ENCODE peak calls at places on chromosome 21, in seven cellular contexts. One of them, this sample, is unnamed.

GRCh38 chr21:44347911-44348451 is 5.4 kb upstream of the TRPM2 start:
- DNase-seq in neural progenitor cell: no peak
- DNase-seq in progenitor cell of endocrine pancreas: no peak
- DNase-seq in dorsolateral prefrontal cortex: no peak
- DNase-seq in cardiac fibroblast: no peak
- DNase-seq in GM13977: no peak
- DNase-seq in vagina: no peak
- DNase-seq in this sample: no peak

GRCh38 chr21:16075594-16076282 is 346.0 kb downstream of the USP25 start:
- DNase-seq in cardiac fibroblast: no peak
- DNase-seq in progenitor cell of endocrine pancreas: no peak
- DNase-seq in neural progenitor cell: no peak
- DNase-seq in dorsolateral prefrontal cortex: no peak
- DNase-seq in GM13977: no peak
- DNase-seq in vagina: no peak
- DNase-seq in this sample: no peak

GRCh38 chr21:38987551-38988210 is 182.0 kb downstream of the ETS2 start:
- DNase-seq in cardiac fibroblast: no peak
- DNase-seq in neural progenitor cell: no peak
- DNase-seq in GM13977: no peak
- DNase-seq in vagina: no peak
- DNase-seq in progenitor cell of endocrine pancreas: no peak
- DNase-seq in dorsolateral prefrontal cortex: no peak
- DNase-seq in this sample: no peak

GRCh38 chr21:32206631-32207030 is 72.2 kb downstream of the MIS18A start:
- DNase-seq in progenitor cell of endocrine pancreas: no peak
- DNase-seq in neural progenitor cell: no peak
- DNase-seq in GM13977: no peak
- DNase-seq in dorsolateral prefrontal cortex: no peak
- DNase-seq in vagina: peak
- DNase-seq in cardiac fibroblast: no peak
- DNase-seq in this sample: no peak

GRCh38 chr21:27129215-27129614 is 162.3 kb upstream of the ADAMTS5 start:
- DNase-seq in cardiac fibroblast: no peak
- DNase-seq in neural progenitor cell: no peak
- DNase-seq in GM13977: no peak
- DNase-seq in progenitor cell of endocrine pancreas: no peak
- DNase-seq in vagina: no peak
- DNase-seq in dorsolateral prefrontal cortex: no peak
- DNase-seq in this sample: no peak

GRCh38 chr21:38628426-38628825 is 130.1 kb upstream of the ERG start:
- DNase-seq in progenitor cell of endocrine pancreas: no peak
- DNase-seq in dorsolateral prefrontal cortex: no peak
- DNase-seq in vagina: no peak
- DNase-seq in neural progenitor cell: no peak
- DNase-seq in GM13977: no peak
- DNase-seq in cardiac fibroblast: no peak
- DNase-seq in this sample: no peak

GRCh38 chr21:27713159-27714109 is 746.5 kb upstream of the ADAMTS5 start:
- DNase-seq in dorsolateral prefrontal cortex: no peak
- DNase-seq in GM13977: no peak
- DNase-seq in vagina: no peak
- DNase-seq in progenitor cell of endocrine pancreas: no peak
- DNase-seq in neural progenitor cell: no peak
- DNase-seq in cardiac fibroblast: no peak
- DNase-seq in this sample: no peak

GRCh38 chr21:32494946-32495703 is 82.6 kb downstream of the EVA1C start:
- DNase-seq in neural progenitor cell: no peak
- DNase-seq in vagina: no peak
- DNase-seq in progenitor cell of endocrine pancreas: no peak
- DNase-seq in GM13977: no peak
- DNase-seq in dorsolateral prefrontal cortex: no peak
- DNase-seq in cardiac fibroblast: peak
- DNase-seq in this sample: no peak

GRCh38 chr21:46557919-46558392 is 46.9 kb downstream of the S100B start:
- DNase-seq in vagina: no peak
- DNase-seq in GM13977: no peak
- DNase-seq in cardiac fibroblast: no peak
- DNase-seq in neural progenitor cell: no peak
- DNase-seq in dorsolateral prefrontal cortex: no peak
- DNase-seq in progenitor cell of endocrine pancreas: no peak
- DNase-seq in this sample: no peak

GRCh38 chr21:22174746-22175145 is 1176.5 kb downstream of the NCAM2 start:
- DNase-seq in vagina: no peak
- DNase-seq in GM13977: no peak
- DNase-seq in neural progenitor cell: no peak
- DNase-seq in progenitor cell of endocrine pancreas: no peak
- DNase-seq in cardiac fibroblast: no peak
- DNase-seq in dorsolateral prefrontal cortex: no peak
- DNase-seq in this sample: no peak

GRCh38 chr21:43195131-43196021 is 26.6 kb downstream of the CRYAA start:
- DNase-seq in neural progenitor cell: no peak
- DNase-seq in cardiac fibroblast: peak
- DNase-seq in dorsolateral prefrontal cortex: no peak
- DNase-seq in vagina: peak
- DNase-seq in progenitor cell of endocrine pancreas: peak
- DNase-seq in GM13977: no peak
- DNase-seq in this sample: no peak

GRCh38 chr21:45516071-45516670 is 26.1 kb downstream of the SLC19A1 start:
- DNase-seq in GM13977: no peak
- DNase-seq in vagina: no peak
- DNase-seq in neural progenitor cell: no peak
- DNase-seq in dorsolateral prefrontal cortex: no peak
- DNase-seq in progenitor cell of endocrine pancreas: no peak
- DNase-seq in cardiac fibroblast: no peak
- DNase-seq in this sample: no peak

GRCh38 chr21:45056505-45056904 is 17.9 kb upstream of the ADARB1 start:
- DNase-seq in vagina: no peak
- DNase-seq in neural progenitor cell: no peak
- DNase-seq in GM13977: no peak
- DNase-seq in dorsolateral prefrontal cortex: no peak
- DNase-seq in cardiac fibroblast: no peak
- DNase-seq in progenitor cell of endocrine pancreas: no peak
- DNase-seq in this sample: no peak

GRCh38 chr21:14356771-14357170 is 26.2 kb downstream of the HSPA13 start:
- DNase-seq in vagina: no peak
- DNase-seq in GM13977: no peak
- DNase-seq in progenitor cell of endocrine pancreas: no peak
- DNase-seq in dorsolateral prefrontal cortex: no peak
- DNase-seq in cardiac fibroblast: peak
- DNase-seq in neural progenitor cell: no peak
- DNase-seq in this sample: no peak

GRCh38 chr21:33937931-33938339 is 22.3 kb upstream of the ATP5PO start:
- DNase-seq in progenitor cell of endocrine pancreas: no peak
- DNase-seq in cardiac fibroblast: no peak
- DNase-seq in vagina: no peak
- DNase-seq in neural progenitor cell: no peak
- DNase-seq in GM13977: no peak
- DNase-seq in dorsolateral prefrontal cortex: no peak
- DNase-seq in this sample: no peak

GRCh38 chr21:35438643-35439404 is 389.7 kb upstream of the RUNX1 start:
- DNase-seq in neural progenitor cell: no peak
- DNase-seq in progenitor cell of endocrine pancreas: no peak
- DNase-seq in GM13977: peak
- DNase-seq in dorsolateral prefrontal cortex: no peak
- DNase-seq in cardiac fibroblast: peak
- DNase-seq in vagina: no peak
- DNase-seq in this sample: peak

GRCh38 chr21:41605934-41606285 is 98.0 kb upstream of the TMPRSS2 start:
- DNase-seq in dorsolateral prefrontal cortex: no peak
- DNase-seq in GM13977: no peak
- DNase-seq in progenitor cell of endocrine pancreas: no peak
- DNase-seq in vagina: no peak
- DNase-seq in cardiac fibroblast: no peak
- DNase-seq in neural progenitor cell: no peak
- DNase-seq in this sample: no peak

GRCh38 chr21:41606706-41607105 is 98.7 kb upstream of the TMPRSS2 start:
- DNase-seq in cardiac fibroblast: no peak
- DNase-seq in progenitor cell of endocrine pancreas: no peak
- DNase-seq in GM13977: no peak
- DNase-seq in vagina: no peak
- DNase-seq in dorsolateral prefrontal cortex: no peak
- DNase-seq in neural progenitor cell: no peak
- DNase-seq in this sample: no peak

GRCh38 chr21:41605178-41605933 is 97.4 kb upstream of the TMPRSS2 start:
- DNase-seq in dorsolateral prefrontal cortex: no peak
- DNase-seq in progenitor cell of endocrine pancreas: no peak
- DNase-seq in neural progenitor cell: peak
- DNase-seq in GM13977: no peak
- DNase-seq in vagina: no peak
- DNase-seq in cardiac fibroblast: no peak
- DNase-seq in this sample: no peak

GRCh38 chr21:41603476-41603875 is 95.5 kb upstream of the TMPRSS2 start:
- DNase-seq in progenitor cell of endocrine pancreas: no peak
- DNase-seq in vagina: no peak
- DNase-seq in dorsolateral prefrontal cortex: no peak
- DNase-seq in GM13977: no peak
- DNase-seq in neural progenitor cell: no peak
- DNase-seq in cardiac fibroblast: no peak
- DNase-seq in this sample: no peak

DNA sequence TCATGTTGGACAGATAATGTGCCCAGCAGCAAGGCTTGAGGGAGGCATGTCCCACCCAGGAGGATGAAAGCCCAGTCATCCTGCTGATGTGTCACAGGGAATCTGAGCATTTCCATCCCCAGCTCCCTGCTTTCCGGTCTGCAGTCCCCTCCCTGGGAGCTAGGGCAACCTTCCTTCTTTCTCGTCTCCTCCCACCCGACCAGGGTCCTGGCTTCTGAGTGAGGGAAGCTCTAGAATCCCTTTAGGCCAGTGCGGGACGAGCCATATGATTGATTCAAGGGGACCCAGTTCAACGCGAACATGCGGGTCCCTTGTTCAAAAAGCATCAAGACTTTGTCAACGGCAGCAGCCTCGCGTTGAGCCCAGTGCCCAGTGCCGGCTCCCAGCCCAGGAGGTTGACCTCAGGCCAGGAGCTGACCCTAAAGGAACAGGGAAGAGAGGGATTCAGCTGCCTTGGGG is 96.7 kb upstream of the TMPRSS2 start:
- DNase-seq in cardiac fibroblast: no peak
- DNase-seq in neural progenitor cell: peak
- DNase-seq in progenitor cell of endocrine pancreas: no peak
- DNase-seq in GM13977: no peak
- DNase-seq in vagina: no peak
- DNase-seq in dorsolateral prefrontal cortex: no peak
- DNase-seq in this sample: no peak
- TF ChIP-seq CTCF in cardiac fibroblast: no peak
- TF ChIP-seq CTCF in neural progenitor cell: no peak
- TF ChIP-seq CTCF in progenitor cell of endocrine pancreas: no peak
- TF ChIP-seq CTCF in GM13977: no peak
- TF ChIP-seq CTCF in vagina: no peak
- TF ChIP-seq CTCF in dorsolateral prefrontal cortex: no peak
- TF ChIP-seq CTCF in this sample: no peak

GRCh38 chr21:28793043-28793442 is 199.6 kb downstream of the LTN1 start:
- DNase-seq in neural progenitor cell: peak
- DNase-seq in dorsolateral prefrontal cortex: no peak
- DNase-seq in cardiac fibroblast: peak
- DNase-seq in vagina: no peak
- DNase-seq in progenitor cell of endocrine pancreas: no peak
- DNase-seq in GM13977: no peak
- DNase-seq in this sample: no peak
- TF ChIP-seq CTCF in neural progenitor cell: peak
- TF ChIP-seq CTCF in dorsolateral prefrontal cortex: peak
- TF ChIP-seq CTCF in cardiac fibroblast: peak
- TF ChIP-seq CTCF in vagina: no peak
- TF ChIP-seq CTCF in progenitor cell of endocrine pancreas: peak
- TF ChIP-seq CTCF in GM13977: no peak
- TF ChIP-seq CTCF in this sample: no peak

GRCh38 chr21:41611966-41612606 is 104.1 kb upstream of the TMPRSS2 start:
- DNase-seq in progenitor cell of endocrine pancreas: no peak
- DNase-seq in dorsolateral prefrontal cortex: no peak
- DNase-seq in neural progenitor cell: peak
- DNase-seq in vagina: no peak
- DNase-seq in GM13977: peak
- DNase-seq in cardiac fibroblast: peak
- DNase-seq in this sample: peak
- TF ChIP-seq CTCF in progenitor cell of endocrine pancreas: no peak
- TF ChIP-seq CTCF in dorsolateral prefrontal cortex: no peak
- TF ChIP-seq CTCF in neural progenitor cell: no peak
- TF ChIP-seq CTCF in vagina: no peak
- TF ChIP-seq CTCF in GM13977: peak
- TF ChIP-seq CTCF in cardiac fibroblast: peak
- TF ChIP-seq CTCF in this sample: no peak

GRCh38 chr21:36639769-36640168 is 59.1 kb upstream of the SIM2 start:
- DNase-seq in progenitor cell of endocrine pancreas: no peak
- DNase-seq in GM13977: no peak
- DNase-seq in dorsolateral prefrontal cortex: no peak
- DNase-seq in cardiac fibroblast: no peak
- DNase-seq in vagina: no peak
- DNase-seq in neural progenitor cell: no peak
- DNase-seq in this sample: no peak

GRCh38 chr21:36642777-36643176 is 56.1 kb upstream of the SIM2 start:
- DNase-seq in vagina: no peak
- DNase-seq in progenitor cell of endocrine pancreas: no peak
- DNase-seq in neural progenitor cell: no peak
- DNase-seq in cardiac fibroblast: no peak
- DNase-seq in GM13977: no peak
- DNase-seq in dorsolateral prefrontal cortex: no peak
- DNase-seq in this sample: no peak

GRCh38 chr21:36641886-36642285 is 57.0 kb upstream of the SIM2 start:
- DNase-seq in progenitor cell of endocrine pancreas: no peak
- DNase-seq in vagina: no peak
- DNase-seq in dorsolateral prefrontal cortex: no peak
- DNase-seq in GM13977: no peak
- DNase-seq in neural progenitor cell: no peak
- DNase-seq in cardiac fibroblast: no peak
- DNase-seq in this sample: no peak

GRCh38 chr21:36641346-36641745 is 57.6 kb upstream of the SIM2 start:
- DNase-seq in neural progenitor cell: no peak
- DNase-seq in cardiac fibroblast: no peak
- DNase-seq in GM13977: no peak
- DNase-seq in vagina: no peak
- DNase-seq in progenitor cell of endocrine pancreas: no peak
- DNase-seq in dorsolateral prefrontal cortex: no peak
- DNase-seq in this sample: no peak

GRCh38 chr21:36640260-36641244 is 58.4 kb upstream of the SIM2 start:
- DNase-seq in cardiac fibroblast: no peak
- DNase-seq in GM13977: no peak
- DNase-seq in progenitor cell of endocrine pancreas: no peak
- DNase-seq in dorsolateral prefrontal cortex: no peak
- DNase-seq in vagina: no peak
- DNase-seq in neural progenitor cell: peak
- DNase-seq in this sample: no peak
- TF ChIP-seq CTCF in cardiac fibroblast: no peak
- TF ChIP-seq CTCF in GM13977: no peak
- TF ChIP-seq CTCF in progenitor cell of endocrine pancreas: no peak
- TF ChIP-seq CTCF in dorsolateral prefrontal cortex: no peak
- TF ChIP-seq CTCF in vagina: no peak
- TF ChIP-seq CTCF in neural progenitor cell: peak
- TF ChIP-seq CTCF in this sample: no peak

GRCh38 chr21:30209571-30209970 is 6.3 kb downstream of the CLDN8 start:
- DNase-seq in vagina: no peak
- DNase-seq in progenitor cell of endocrine pancreas: no peak
- DNase-seq in cardiac fibroblast: no peak
- DNase-seq in neural progenitor cell: peak
- DNase-seq in dorsolateral prefrontal cortex: no peak
- DNase-seq in GM13977: no peak
- DNase-seq in this sample: no peak
- TF ChIP-seq CTCF in vagina: no peak
- TF ChIP-seq CTCF in progenitor cell of endocrine pancreas: no peak
- TF ChIP-seq CTCF in cardiac fibroblast: no peak
- TF ChIP-seq CTCF in neural progenitor cell: peak
- TF ChIP-seq CTCF in dorsolateral prefrontal cortex: no peak
- TF ChIP-seq CTCF in GM13977: no peak
- TF ChIP-seq CTCF in this sample: no peak

This sample was measured in GM13976.